ENCODE peak calls at places on chromosome 5, in six cellular contexts. P is HCT116, R is mammary epithelial cell, Y is GM23338, Q is keratinocyte, G is endothelial cell of umbilical vein. J is an unnamed sample.

GRCh38 chr5:171424726-171425125 is 5.3 kb downstream of the FGF18 start:
- DNase-seq in Y (peak; percentile 52), P (no peak), G (no peak), R (no peak), Q (no peak), J (no peak)

GRCh38 chr5:43422143-43422542 is 10.0 kb upstream of the CCL28 start:
- DNase-seq in P (no peak), G (peak; percentile 82), R (peak; percentile 88), Y (no peak), Q (no peak), J (no peak)

GRCh38 chr5:88667187-88668141 is 215.5 kb downstream of the MEF2C start:
- DNase-seq in R (no peak), P (no peak), Y (peak; percentile 94), Q (no peak), G (no peak), J (peak; percentile 54)

GRCh38 chr5:109876941-109877669 is 187.4 kb downstream of the MAN2A1 start:
- DNase-seq in Y (no peak), Q (no peak), P (no peak), R (peak; percentile 73), G (no peak), J (no peak)

GRCh38 chr5:127878174-127878750 is 175.1 kb downstream of the CCDC192 start:
- DNase-seq in R (peak; percentile 59), P (peak; percentile 62), G (peak; percentile 71), Q (no peak), Y (peak; percentile 77), J (peak; percentile 57)

GRCh38 chr5:124888050-124888506 is 141.6 kb upstream of the ZNF608 start:
- DNase-seq in R (no peak), Y (peak; percentile 58), Q (no peak), G (no peak), P (no peak), J (peak; percentile 37)

GRCh38 chr5:158947831-158948230 is 151.9 kb downstream of the EBF1 start:
- DNase-seq in G (no peak), Y (no peak), P (no peak), R (no peak), Q (no peak), J (no peak)

GRCh38 chr5:115343855-115344254 is 47.4 kb upstream of the CCDC112 start:
- DNase-seq in P (no peak), Y (no peak), R (peak; percentile 48), Q (no peak), G (no peak), J (no peak)

GRCh38 chr5:178145965-178146820 is 7.5 kb downstream of the NHP2 start:
- DNase-seq in Q (peak; percentile 65), G (peak; percentile 50), Y (peak; percentile 94), R (peak; percentile 81), P (peak; percentile 59), J (peak; percentile 20)

GRCh38 chr5:171367424-171368370 is 20.0 kb upstream of the NPM1 start:
- DNase-seq in Q (no peak), R (peak; percentile 67), G (no peak), P (no peak), Y (no peak), J (no peak)

GRCh38 chr5:98768160-98769005 is 5.1 kb upstream of the RGMB start:
- DNase-seq in R (no peak), Y (peak; percentile 93), G (peak; percentile 78), P (no peak), Q (no peak), J (peak; percentile 74)

GRCh38 chr5:161600156-161600555 is 53.6 kb upstream of the GABRB2 start:
- DNase-seq in Q (no peak), G (no peak), R (no peak), Y (peak; percentile 3), P (no peak), J (no peak)

GRCh38 chr5:6713274-6714181 is at the start of gene TENT4A:
- DNase-seq in Q (no peak), G (no peak), P (no peak), Y (no peak), R (no peak), J (no peak)

GRCh38 chr5:1112596-1113331 is 901 bp upstream of the SLC12A7 start:
- DNase-seq in P (peak; percentile 19), G (no peak), Q (peak; percentile 23), Y (no peak), R (peak; percentile 89), J (no peak)

GRCh38 chr5:124860271-124860670 is 113.8 kb upstream of the ZNF608 start:
- DNase-seq in G (no peak), Y (no peak), P (no peak), R (no peak), Q (no peak), J (no peak)

GRCh38 chr5:8940934-8941333 is 604.9 kb downstream of the SEMA5A start:
- DNase-seq in Q (no peak), G (no peak), Y (no peak), P (no peak), R (no peak), J (no peak)

GRCh38 chr5:6176294-6176693 is 202.1 kb downstream of the MED10 start:
- DNase-seq in Q (no peak), P (no peak), G (no peak), Y (no peak), R (no peak), J (no peak)

GRCh38 chr5:75052461-75053285 is at the start of gene GCNT4:
- DNase-seq in P (no peak), G (peak; percentile 13), Q (no peak), R (peak; percentile 72), Y (peak; percentile 69), J (peak; percentile 58)

GRCh38 chr5:37839441-37840035 is 303 bp downstream of the GDNF start:
- DNase-seq in R (peak; percentile 55), G (peak; percentile 17), Y (peak; percentile 64), Q (no peak), P (no peak), J (peak; percentile 83)
- TF ChIP-seq EZH2 in R (no peak), G (peak; percentile 30), Y (peak; percentile 82), Q (no peak), P (no peak), J (no peak)

GRCh38 chr5:100796851-100797250 is 106.2 kb downstream of the ST8SIA4 start:
- DNase-seq in G (no peak), P (no peak), R (no peak), Q (no peak), Y (no peak), J (no peak)

GRCh38 chr5:100802188-100802587 is 100.9 kb downstream of the ST8SIA4 start:
- DNase-seq in Q (no peak), P (no peak), Y (no peak), G (no peak), R (no peak), J (no peak)

GRCh38 chr5:100797863-100798262 is 105.2 kb downstream of the ST8SIA4 start:
- DNase-seq in Q (no peak), R (peak; percentile 74), Y (no peak), G (peak; percentile 77), P (no peak), J (no peak)

GRCh38 chr5:100800552-100800951 is 102.5 kb downstream of the ST8SIA4 start:
- DNase-seq in Q (no peak), P (no peak), G (no peak), Y (no peak), R (no peak), J (no peak)

GRCh38 chr5:100799166-100799565 is 103.9 kb downstream of the ST8SIA4 start:
- DNase-seq in P (no peak), Q (no peak), R (no peak), G (no peak), Y (no peak), J (no peak)
- TF ChIP-seq EZH2 in P (no peak), Q (no peak), R (no peak), G (no peak), Y (no peak), J (no peak)

GRCh38 chr5:90590-91547 is 1.1 kb upstream of the PLEKHG4B start:
- DNase-seq in G (no peak), Y (peak; percentile 45), P (no peak), R (no peak), Q (no peak), J (peak; percentile 12)

GRCh38 chr5:89337-90286 is 2.4 kb upstream of the PLEKHG4B start:
- DNase-seq in P (no peak), R (no peak), Q (no peak), Y (no peak), G (no peak), J (no peak)

GRCh38 chr5:92391-93220 is 638 bp downstream of the PLEKHG4B start:
- DNase-seq in R (no peak), Q (no peak), P (no peak), G (no peak), Y (peak; percentile 67), J (no peak)

GRCh38 chr5:93221-93980 is 1.4 kb downstream of the PLEKHG4B start:
- DNase-seq in P (no peak), Q (no peak), G (no peak), Y (peak; percentile 33), R (no peak), J (no peak)

DNA sequence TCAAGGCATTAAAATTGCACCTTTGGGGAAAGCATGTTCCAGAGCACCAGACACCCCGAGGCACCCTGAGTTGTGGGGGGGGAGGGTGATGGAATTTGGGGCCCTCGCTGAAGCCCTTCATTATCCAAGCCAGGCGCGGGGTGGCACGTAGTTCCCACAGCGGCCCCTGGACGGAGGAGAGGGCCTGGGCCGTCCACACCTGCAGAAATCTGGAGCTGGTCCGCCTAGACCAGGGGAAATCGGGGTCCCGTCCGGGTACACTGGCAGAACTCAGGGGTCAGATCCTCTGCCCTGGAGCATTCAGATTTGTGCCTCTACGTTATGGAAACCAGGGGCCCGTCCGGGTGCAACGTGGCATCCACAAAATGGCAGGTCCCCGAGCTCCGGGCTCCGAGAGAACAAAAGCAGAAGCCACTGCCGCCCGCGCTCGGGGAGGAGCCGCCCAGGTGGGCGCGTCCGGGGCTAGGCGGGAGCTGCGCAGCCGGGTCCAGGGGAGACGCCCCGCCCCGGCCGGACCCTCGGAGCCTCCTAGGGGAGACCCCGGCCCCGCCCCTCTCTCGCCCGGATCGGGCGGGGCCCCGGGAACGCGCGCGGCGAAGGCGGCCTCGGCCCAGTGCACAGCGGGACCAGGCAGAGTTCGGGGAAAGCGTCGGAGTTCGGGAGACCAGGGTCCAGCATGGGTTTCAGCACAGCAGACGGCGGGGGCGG is at the start of gene PLEKHG4B:
- DNase-seq in R (no peak), G (no peak), Q (no peak), P (no peak), Y (peak; percentile 95), J (peak; percentile 20)
- TF ChIP-seq EZH2 in R (no peak), G (peak; percentile 75), Q (peak; percentile 93), P (no peak), Y (no peak), J (peak; percentile 79)

DNA sequence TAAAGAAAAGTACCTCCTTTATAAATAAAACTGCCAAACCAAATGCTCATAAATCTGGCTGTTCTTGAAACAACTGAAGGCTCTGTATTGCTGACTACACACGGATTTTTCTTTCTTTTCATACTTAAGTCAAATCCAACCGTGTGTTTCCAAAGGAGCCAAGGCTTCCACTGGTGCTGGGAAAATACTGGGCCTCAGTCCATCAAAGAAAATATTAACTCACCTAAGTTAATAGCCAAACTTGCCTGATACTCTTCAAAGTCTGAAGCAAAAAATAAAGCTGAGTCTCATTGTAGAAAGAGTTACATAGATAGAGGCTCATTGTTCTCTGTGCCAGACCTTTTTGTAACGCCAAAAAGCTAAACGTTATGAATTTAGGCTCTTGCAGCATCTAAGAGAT is 350.4 kb upstream of the CDH9 start:
- DNase-seq in G (no peak), P (no peak), R (no peak), Q (no peak), Y (no peak), J (no peak)
- TF ChIP-seq EZH2 in G (no peak), P (no peak), R (no peak), Q (no peak), Y (no peak), J (no peak)

GRCh38 chr5:135545115-135545514 is 9.4 kb upstream of the NEUROG1 start:
- DNase-seq in R (no peak), Q (no peak), P (no peak), G (no peak), Y (peak; percentile 49), J (no peak)
- TF ChIP-seq EZH2 in R (no peak), Q (no peak), P (no peak), G (no peak), Y (peak; percentile 68), J (no peak)